ENCODE peak calls at places on chromosome 18, in six cellular contexts. One of them, this sample, is unnamed.

GRCh38 chr18:5982332-5982731 is 87.0 kb upstream of the TMEM200C start:
- DNase-seq in PC-3: no peak
- DNase-seq in kidney: no peak
- DNase-seq in testis: no peak
- DNase-seq in CD8-positive, alpha-beta T cell: no peak
- DNase-seq in right lobe of liver: no peak
- DNase-seq in this sample: no peak

GRCh38 chr18:23578891-23579653 is 7.2 kb downstream of the NPC1 start:
- DNase-seq in testis: no peak
- DNase-seq in right lobe of liver: no peak
- DNase-seq in PC-3: no peak
- DNase-seq in kidney: no peak
- DNase-seq in CD8-positive, alpha-beta T cell: no peak
- DNase-seq in this sample: peak; percentile 65

GRCh38 chr18:67599277-67599676 is 82.8 kb upstream of the DSEL start:
- DNase-seq in testis: no peak
- DNase-seq in CD8-positive, alpha-beta T cell: no peak
- DNase-seq in right lobe of liver: no peak
- DNase-seq in kidney: no peak
- DNase-seq in PC-3: peak; percentile 35
- DNase-seq in this sample: peak; percentile 33

GRCh38 chr18:78980777-78981651 is 1.4 kb downstream of the SALL3 start:
- DNase-seq in testis: no peak
- DNase-seq in PC-3: no peak
- DNase-seq in CD8-positive, alpha-beta T cell: no peak
- DNase-seq in kidney: no peak
- DNase-seq in right lobe of liver: no peak
- DNase-seq in this sample: peak; percentile 53

GRCh38 chr18:78619854-78620253 is 359.8 kb upstream of the SALL3 start:
- DNase-seq in kidney: no peak
- DNase-seq in CD8-positive, alpha-beta T cell: no peak
- DNase-seq in PC-3: no peak
- DNase-seq in right lobe of liver: no peak
- DNase-seq in testis: no peak
- DNase-seq in this sample: no peak

GRCh38 chr18:24322594-24323136 is 75.0 kb downstream of the OSBPL1A start:
- DNase-seq in testis: no peak
- DNase-seq in kidney: no peak
- DNase-seq in PC-3: peak; percentile 7
- DNase-seq in right lobe of liver: no peak
- DNase-seq in CD8-positive, alpha-beta T cell: no peak
- DNase-seq in this sample: peak; percentile 55

GRCh38 chr18:76827205-76827885 is 5.0 kb downstream of the ZNF236 start:
- DNase-seq in right lobe of liver: no peak
- DNase-seq in PC-3: no peak
- DNase-seq in CD8-positive, alpha-beta T cell: no peak
- DNase-seq in kidney: no peak
- DNase-seq in testis: no peak
- DNase-seq in this sample: no peak

GRCh38 chr18:79624356-79624961 is 55.1 kb upstream of the CTDP1 start:
- DNase-seq in testis: no peak
- DNase-seq in right lobe of liver: no peak
- DNase-seq in CD8-positive, alpha-beta T cell: no peak
- DNase-seq in kidney: peak; percentile 44
- DNase-seq in PC-3: no peak
- DNase-seq in this sample: no peak

GRCh38 chr18:63775166-63775730 is at the start of gene SERPINB7:
- DNase-seq in right lobe of liver: no peak
- DNase-seq in testis: no peak
- DNase-seq in PC-3: peak; percentile 96
- DNase-seq in CD8-positive, alpha-beta T cell: no peak
- DNase-seq in kidney: no peak
- DNase-seq in this sample: no peak

GRCh38 chr18:33231474-33232317 is 208.8 kb downstream of the CCDC178 start:
- DNase-seq in testis: peak; percentile 86
- DNase-seq in PC-3: peak; percentile 55
- DNase-seq in right lobe of liver: peak; percentile 52
- DNase-seq in kidney: peak; percentile 39
- DNase-seq in CD8-positive, alpha-beta T cell: peak; percentile 7
- DNase-seq in this sample: peak; percentile 75

GRCh38 chr18:13611058-13611615 is 115.2 kb downstream of the FAM210A start:
- DNase-seq in PC-3: no peak
- DNase-seq in CD8-positive, alpha-beta T cell: no peak
- DNase-seq in kidney: no peak
- DNase-seq in right lobe of liver: no peak
- DNase-seq in testis: peak; percentile 31
- DNase-seq in this sample: peak; percentile 46

GRCh38 chr18:24704921-24705620 is 244.6 kb downstream of the HRH4 start:
- DNase-seq in CD8-positive, alpha-beta T cell: no peak
- DNase-seq in PC-3: no peak
- DNase-seq in testis: no peak
- DNase-seq in kidney: no peak
- DNase-seq in right lobe of liver: no peak
- DNase-seq in this sample: no peak

GRCh38 chr18:58310517-58310916 is 266.5 kb downstream of the NEDD4L start:
- DNase-seq in kidney: peak; percentile 77
- DNase-seq in PC-3: no peak
- DNase-seq in right lobe of liver: peak; percentile 38
- DNase-seq in CD8-positive, alpha-beta T cell: peak; percentile 13
- DNase-seq in testis: no peak
- DNase-seq in this sample: no peak

GRCh38 chr18:6785411-6785810 is 55.9 kb downstream of the ARHGAP28 start:
- DNase-seq in right lobe of liver: no peak
- DNase-seq in CD8-positive, alpha-beta T cell: no peak
- DNase-seq in testis: no peak
- DNase-seq in PC-3: no peak
- DNase-seq in kidney: no peak
- DNase-seq in this sample: no peak

GRCh38 chr18:79859314-79859713 is 61.6 kb downstream of the KCNG2 start:
- DNase-seq in right lobe of liver: no peak
- DNase-seq in testis: peak; percentile 4
- DNase-seq in CD8-positive, alpha-beta T cell: no peak
- DNase-seq in PC-3: no peak
- DNase-seq in kidney: no peak
- DNase-seq in this sample: no peak

GRCh38 chr18:10715791-10716190 is 190.0 kb downstream of the NAPG start:
- DNase-seq in CD8-positive, alpha-beta T cell: no peak
- DNase-seq in testis: no peak
- DNase-seq in PC-3: peak; percentile 58
- DNase-seq in right lobe of liver: no peak
- DNase-seq in kidney: no peak
- DNase-seq in this sample: peak; percentile 88

GRCh38 chr18:57107141-57107832 is 39.6 kb upstream of the BOD1L2 start:
- DNase-seq in right lobe of liver: no peak
- DNase-seq in CD8-positive, alpha-beta T cell: no peak
- DNase-seq in PC-3: peak; percentile 65
- DNase-seq in testis: peak; percentile 17
- DNase-seq in kidney: no peak
- DNase-seq in this sample: peak; percentile 83

GRCh38 chr18:56162316-56162715 is 476.1 kb downstream of the TXNL1 start:
- DNase-seq in testis: no peak
- DNase-seq in right lobe of liver: no peak
- DNase-seq in kidney: no peak
- DNase-seq in CD8-positive, alpha-beta T cell: no peak
- DNase-seq in PC-3: peak; percentile 13
- DNase-seq in this sample: peak; percentile 54

GRCh38 chr18:56124186-56124585 is 514.2 kb downstream of the TXNL1 start:
- DNase-seq in right lobe of liver: no peak
- DNase-seq in CD8-positive, alpha-beta T cell: no peak
- DNase-seq in PC-3: peak; percentile 69
- DNase-seq in kidney: no peak
- DNase-seq in testis: no peak
- DNase-seq in this sample: no peak

GRCh38 chr18:6591491-6591890 is 138.0 kb upstream of the ARHGAP28 start:
- DNase-seq in right lobe of liver: no peak
- DNase-seq in kidney: no peak
- DNase-seq in CD8-positive, alpha-beta T cell: no peak
- DNase-seq in PC-3: peak; percentile 65
- DNase-seq in testis: no peak
- DNase-seq in this sample: no peak

GRCh38 chr18:13414102-13414501 is 195.5 kb downstream of the LDLRAD4 start:
- DNase-seq in PC-3: no peak
- DNase-seq in CD8-positive, alpha-beta T cell: no peak
- DNase-seq in kidney: no peak
- DNase-seq in right lobe of liver: no peak
- DNase-seq in testis: no peak
- DNase-seq in this sample: no peak

GRCh38 chr18:52963481-52963880 is 623.5 kb downstream of the DCC start:
- DNase-seq in kidney: no peak
- DNase-seq in right lobe of liver: no peak
- DNase-seq in CD8-positive, alpha-beta T cell: no peak
- DNase-seq in PC-3: no peak
- DNase-seq in testis: no peak
- DNase-seq in this sample: no peak

GRCh38 chr18:76380791-76381405 is 114.1 kb downstream of the ZNF516 start:
- DNase-seq in testis: no peak
- DNase-seq in PC-3: no peak
- DNase-seq in kidney: no peak
- DNase-seq in right lobe of liver: no peak
- DNase-seq in CD8-positive, alpha-beta T cell: no peak
- DNase-seq in this sample: peak; percentile 57

GRCh38 chr18:23994361-23994902 is 20.1 kb upstream of the TTC39C start:
- DNase-seq in testis: peak; percentile 37
- DNase-seq in kidney: peak; percentile 84
- DNase-seq in CD8-positive, alpha-beta T cell: no peak
- DNase-seq in right lobe of liver: no peak
- DNase-seq in PC-3: peak; percentile 97
- DNase-seq in this sample: no peak

DNA sequence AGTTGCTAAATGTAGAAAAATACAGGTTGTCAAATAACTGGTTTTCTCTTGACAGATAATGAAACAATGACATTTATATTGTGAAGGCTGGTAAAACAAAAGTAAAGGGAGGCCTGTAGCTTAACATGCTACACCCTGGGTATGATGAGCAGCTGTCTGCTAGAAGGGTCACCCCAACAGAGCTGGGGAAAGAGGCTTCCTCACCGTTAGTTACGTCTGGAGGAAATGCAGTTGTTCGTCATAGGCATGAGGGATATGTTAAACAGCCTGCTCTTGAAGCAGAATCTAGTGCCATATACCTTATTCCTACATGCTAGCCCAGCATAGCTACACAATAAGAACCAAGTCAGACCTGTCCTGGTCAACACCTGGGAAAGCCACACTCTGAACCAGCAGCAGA is 49.9 kb downstream of the LPIN2 start:
- DNase-seq in PC-3: no peak
- DNase-seq in testis: no peak
- DNase-seq in CD8-positive, alpha-beta T cell: no peak
- DNase-seq in right lobe of liver: no peak
- DNase-seq in kidney: no peak
- DNase-seq in this sample: no peak
- H3K4me1 ChIP-seq in PC-3: no peaks in the 10 kb centered on the region
- H3K4me1 ChIP-seq in testis: peaks cover 26% of the 10 kb centered on the region
- H3K4me1 ChIP-seq in CD8-positive, alpha-beta T cell: peaks cover 93% of the 10 kb centered on the region
- H3K4me1 ChIP-seq in right lobe of liver: peaks cover 3% of the 10 kb centered on the region
- H3K4me1 ChIP-seq in kidney: peaks cover 27% of the 10 kb centered on the region
- H3K4me1 ChIP-seq in this sample: peaks cover 14% of the 10 kb centered on the region

DNA sequence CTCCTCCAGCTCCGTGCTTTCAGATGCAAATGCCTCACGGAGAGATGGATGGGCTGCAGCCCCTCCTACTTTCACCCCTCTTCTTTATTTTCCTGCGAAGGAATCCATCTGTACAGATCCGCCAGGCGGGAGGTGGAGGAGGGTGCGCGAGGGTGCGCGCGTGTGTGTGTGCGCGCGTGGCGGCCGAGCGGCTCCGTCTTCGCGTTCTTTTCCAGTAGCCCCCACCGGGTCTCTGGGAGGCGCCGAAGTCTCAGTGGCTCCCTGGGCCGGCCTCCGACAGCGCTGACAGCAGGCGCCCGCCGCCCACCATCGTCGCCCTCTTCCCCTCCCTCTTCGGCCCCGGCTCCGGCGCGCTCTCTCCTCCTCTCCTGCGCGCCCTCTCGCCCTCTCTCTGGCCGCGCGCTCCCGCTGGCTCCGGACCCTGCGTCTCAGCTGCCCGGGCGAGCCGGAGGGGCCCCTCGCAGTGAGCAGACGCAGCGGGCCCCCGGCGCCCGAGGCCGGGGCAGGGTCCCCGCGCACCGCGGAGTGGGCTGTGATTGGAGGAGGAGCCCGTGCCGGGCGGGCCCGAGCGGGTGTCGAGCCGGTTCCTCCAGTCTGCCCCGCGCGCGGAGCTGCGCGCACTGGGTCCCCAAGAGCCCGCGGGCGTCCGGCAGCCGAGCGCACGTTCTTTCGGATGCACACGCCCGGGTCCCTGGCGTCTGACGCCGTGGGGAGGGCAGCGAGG is at the start of gene CDH7:
- DNase-seq in PC-3: peak; percentile 60
- DNase-seq in CD8-positive, alpha-beta T cell: no peak
- DNase-seq in right lobe of liver: no peak
- DNase-seq in kidney: peak; percentile 63
- DNase-seq in testis: peak; percentile 41
- DNase-seq in this sample: peak; percentile 72
- H3K4me3 ChIP-seq in PC-3: peak within 1 kb of the TSS; percentile 89
- H3K4me3 ChIP-seq in CD8-positive, alpha-beta T cell: no peak within 1 kb of the TSS
- H3K4me3 ChIP-seq in right lobe of liver: no peak within 1 kb of the TSS
- H3K4me3 ChIP-seq in kidney: peak within 1 kb of the TSS; percentile 37
- H3K4me3 ChIP-seq in testis: peak within 1 kb of the TSS; percentile 60
- H3K4me3 ChIP-seq in this sample: peak within 1 kb of the TSS; percentile 76

DNA sequence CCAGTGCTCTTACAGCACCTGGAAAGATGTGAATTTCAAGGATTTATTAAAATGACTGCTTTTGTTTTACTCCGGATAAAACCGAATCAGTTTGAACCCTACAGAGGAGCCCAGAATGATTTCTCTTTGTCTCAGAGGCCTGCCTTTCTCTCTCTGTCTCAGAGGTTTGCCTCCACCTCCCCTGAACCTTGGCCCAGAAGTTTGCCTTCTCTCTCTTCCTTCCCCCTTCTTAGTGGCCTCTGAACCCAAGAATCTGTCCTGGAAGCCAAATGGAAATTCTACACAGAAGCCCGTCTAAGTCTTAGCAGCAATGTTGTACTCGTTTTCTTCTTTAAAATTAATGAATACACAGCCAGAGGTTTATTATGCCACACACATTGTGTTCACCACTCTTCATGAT is 200.7 kb downstream of the SOCS6 start:
- DNase-seq in right lobe of liver: no peak
- DNase-seq in kidney: no peak
- DNase-seq in CD8-positive, alpha-beta T cell: no peak
- DNase-seq in testis: no peak
- DNase-seq in PC-3: no peak
- DNase-seq in this sample: no peak
- H3K27ac ChIP-seq in right lobe of liver: no peak overlapping the region
- H3K27ac ChIP-seq in kidney: no peak overlapping the region
- H3K27ac ChIP-seq in CD8-positive, alpha-beta T cell: no peak overlapping the region
- H3K27ac ChIP-seq in testis: no peak overlapping the region
- H3K27ac ChIP-seq in PC-3: no peak overlapping the region
- H3K27ac ChIP-seq in this sample: no peak overlapping the region

GRCh38 chr18:49168970-49169619 is 218.3 kb upstream of the SMAD7 start:
- DNase-seq in kidney: no peak
- DNase-seq in testis: no peak
- DNase-seq in CD8-positive, alpha-beta T cell: no peak
- DNase-seq in right lobe of liver: peak; percentile 46
- DNase-seq in PC-3: no peak
- DNase-seq in this sample: no peak
- H3K4me1 ChIP-seq in kidney: peaks cover 14% of the 10 kb centered on the region
- H3K4me1 ChIP-seq in testis: peaks cover 15% of the 10 kb centered on the region
- H3K4me1 ChIP-seq in CD8-positive, alpha-beta T cell: no peaks in the 10 kb centered on the region
- H3K4me1 ChIP-seq in right lobe of liver: no peaks in the 10 kb centered on the region
- H3K4me1 ChIP-seq in PC-3: no peaks in the 10 kb centered on the region
- H3K4me1 ChIP-seq in this sample: peaks cover 13% of the 10 kb centered on the region

This sample was measured in cardiac muscle cell.